ENCODE peak calls at places on chromosomes 7 and 10, in eight cellular contexts. One of them, this sample, is unnamed.

GRCh38 chr7:158000160-158000559 is 587.5 kb downstream of the PTPRN2 start:
- DNase-seq in kidney: no peak
- DNase-seq in GM20000: no peak
- DNase-seq in body of pancreas: no peak
- DNase-seq in mammary epithelial cell: no peak
- DNase-seq in neural crest cell: no peak
- DNase-seq in progenitor cell of endocrine pancreas: no peak
- DNase-seq in tibial nerve: no peak
- DNase-seq in this sample: no peak

GRCh38 chr10:6667679-6668270 is 87.7 kb upstream of the PRKCQ start:
- DNase-seq in progenitor cell of endocrine pancreas: peak
- DNase-seq in mammary epithelial cell: peak
- DNase-seq in neural crest cell: peak
- DNase-seq in kidney: no peak
- DNase-seq in body of pancreas: no peak
- DNase-seq in GM20000: no peak
- DNase-seq in tibial nerve: peak
- DNase-seq in this sample: peak

GRCh38 chr10:33015798-33016547 is 57.9 kb upstream of the ITGB1 start:
- DNase-seq in progenitor cell of endocrine pancreas: no peak
- DNase-seq in tibial nerve: no peak
- DNase-seq in mammary epithelial cell: peak
- DNase-seq in body of pancreas: no peak
- DNase-seq in kidney: no peak
- DNase-seq in GM20000: no peak
- DNase-seq in neural crest cell: no peak
- DNase-seq in this sample: peak

GRCh38 chr10:105706281-105707026 is 1065.4 kb downstream of the SORCS3 start:
- DNase-seq in tibial nerve: no peak
- DNase-seq in neural crest cell: no peak
- DNase-seq in mammary epithelial cell: no peak
- DNase-seq in body of pancreas: no peak
- DNase-seq in progenitor cell of endocrine pancreas: no peak
- DNase-seq in kidney: no peak
- DNase-seq in GM20000: no peak
- DNase-seq in this sample: no peak

GRCh38 chr10:88800152-88801125 is 2.1 kb upstream of the LIPM start:
- DNase-seq in tibial nerve: no peak
- DNase-seq in neural crest cell: no peak
- DNase-seq in mammary epithelial cell: peak
- DNase-seq in progenitor cell of endocrine pancreas: no peak
- DNase-seq in GM20000: no peak
- DNase-seq in kidney: no peak
- DNase-seq in body of pancreas: no peak
- DNase-seq in this sample: no peak

GRCh38 chr7:98933321-98933720 is 55.0 kb downstream of the TRRAP start:
- DNase-seq in neural crest cell: no peak
- DNase-seq in progenitor cell of endocrine pancreas: no peak
- DNase-seq in GM20000: no peak
- DNase-seq in kidney: no peak
- DNase-seq in mammary epithelial cell: no peak
- DNase-seq in tibial nerve: no peak
- DNase-seq in body of pancreas: no peak
- DNase-seq in this sample: no peak

GRCh38 chr10:33214174-33214573 is 120.3 kb downstream of the NRP1 start:
- DNase-seq in kidney: no peak
- DNase-seq in tibial nerve: no peak
- DNase-seq in body of pancreas: no peak
- DNase-seq in mammary epithelial cell: no peak
- DNase-seq in neural crest cell: no peak
- DNase-seq in GM20000: no peak
- DNase-seq in progenitor cell of endocrine pancreas: no peak
- DNase-seq in this sample: no peak

GRCh38 chr7:5621776-5622175 is 159.7 kb downstream of the RNF216 start:
- DNase-seq in mammary epithelial cell: no peak
- DNase-seq in kidney: no peak
- DNase-seq in neural crest cell: no peak
- DNase-seq in tibial nerve: no peak
- DNase-seq in GM20000: no peak
- DNase-seq in progenitor cell of endocrine pancreas: no peak
- DNase-seq in body of pancreas: no peak
- DNase-seq in this sample: no peak

GRCh38 chr10:53886325-53887300 is 914.4 kb downstream of the PCDH15 start:
- DNase-seq in progenitor cell of endocrine pancreas: no peak
- DNase-seq in kidney: no peak
- DNase-seq in tibial nerve: no peak
- DNase-seq in mammary epithelial cell: no peak
- DNase-seq in neural crest cell: no peak
- DNase-seq in GM20000: no peak
- DNase-seq in body of pancreas: no peak
- DNase-seq in this sample: no peak

GRCh38 chr7:13179011-13179574 is 491.7 kb downstream of the ARL4A start:
- DNase-seq in progenitor cell of endocrine pancreas: no peak
- DNase-seq in tibial nerve: no peak
- DNase-seq in GM20000: no peak
- DNase-seq in body of pancreas: no peak
- DNase-seq in mammary epithelial cell: no peak
- DNase-seq in kidney: no peak
- DNase-seq in neural crest cell: no peak
- DNase-seq in this sample: no peak

GRCh38 chr10:31754803-31755624 is 173.6 kb downstream of the ARHGAP12 start:
- DNase-seq in neural crest cell: no peak
- DNase-seq in GM20000: no peak
- DNase-seq in tibial nerve: no peak
- DNase-seq in progenitor cell of endocrine pancreas: no peak
- DNase-seq in kidney: no peak
- DNase-seq in mammary epithelial cell: no peak
- DNase-seq in body of pancreas: peak
- DNase-seq in this sample: peak

GRCh38 chr7:40015790-40016296 is 65.8 kb downstream of the CDK13 start:
- DNase-seq in mammary epithelial cell: peak
- DNase-seq in GM20000: peak
- DNase-seq in progenitor cell of endocrine pancreas: no peak
- DNase-seq in neural crest cell: no peak
- DNase-seq in body of pancreas: peak
- DNase-seq in kidney: no peak
- DNase-seq in tibial nerve: peak
- DNase-seq in this sample: peak

GRCh38 chr7:16801111-16801542 is 3.7 kb downstream of the AGR2 start:
- DNase-seq in mammary epithelial cell: peak
- DNase-seq in kidney: no peak
- DNase-seq in body of pancreas: no peak
- DNase-seq in progenitor cell of endocrine pancreas: no peak
- DNase-seq in neural crest cell: no peak
- DNase-seq in GM20000: peak
- DNase-seq in tibial nerve: no peak
- DNase-seq in this sample: peak
- TF ChIP-seq CTCF in mammary epithelial cell: peak
- TF ChIP-seq CTCF in kidney: peak
- TF ChIP-seq CTCF in body of pancreas: peak
- TF ChIP-seq CTCF in progenitor cell of endocrine pancreas: peak
- TF ChIP-seq CTCF in neural crest cell: peak
- TF ChIP-seq CTCF in GM20000: no peak
- TF ChIP-seq CTCF in tibial nerve: no peak
- TF ChIP-seq CTCF in this sample: peak

GRCh38 chr7:101126651-101127459 is at the start of gene SERPINE1:
- DNase-seq in mammary epithelial cell: peak
- DNase-seq in progenitor cell of endocrine pancreas: no peak
- DNase-seq in body of pancreas: peak
- DNase-seq in tibial nerve: peak
- DNase-seq in kidney: peak
- DNase-seq in GM20000: peak
- DNase-seq in neural crest cell: peak
- DNase-seq in this sample: peak
- TF ChIP-seq CTCF in mammary epithelial cell: no peak
- TF ChIP-seq CTCF in progenitor cell of endocrine pancreas: peak
- TF ChIP-seq CTCF in body of pancreas: no peak
- TF ChIP-seq CTCF in tibial nerve: peak
- TF ChIP-seq CTCF in kidney: no peak
- TF ChIP-seq CTCF in GM20000: no peak
- TF ChIP-seq CTCF in neural crest cell: peak
- TF ChIP-seq CTCF in this sample: no peak

GRCh38 chr10:23291551-23292334 is 52.9 kb downstream of the C10orf67 start:
- DNase-seq in kidney: no peak
- DNase-seq in GM20000: no peak
- DNase-seq in neural crest cell: no peak
- DNase-seq in progenitor cell of endocrine pancreas: no peak
- DNase-seq in body of pancreas: peak
- DNase-seq in mammary epithelial cell: no peak
- DNase-seq in tibial nerve: no peak
- DNase-seq in this sample: no peak

GRCh38 chr10:23293973-23294372 is 50.6 kb downstream of the C10orf67 start:
- DNase-seq in GM20000: no peak
- DNase-seq in body of pancreas: no peak
- DNase-seq in tibial nerve: no peak
- DNase-seq in progenitor cell of endocrine pancreas: no peak
- DNase-seq in neural crest cell: no peak
- DNase-seq in mammary epithelial cell: no peak
- DNase-seq in kidney: no peak
- DNase-seq in this sample: no peak

GRCh38 chr10:23294638-23295247 is 49.9 kb downstream of the C10orf67 start:
- DNase-seq in GM20000: no peak
- DNase-seq in tibial nerve: no peak
- DNase-seq in progenitor cell of endocrine pancreas: no peak
- DNase-seq in neural crest cell: no peak
- DNase-seq in mammary epithelial cell: no peak
- DNase-seq in kidney: no peak
- DNase-seq in body of pancreas: no peak
- DNase-seq in this sample: no peak

DNA sequence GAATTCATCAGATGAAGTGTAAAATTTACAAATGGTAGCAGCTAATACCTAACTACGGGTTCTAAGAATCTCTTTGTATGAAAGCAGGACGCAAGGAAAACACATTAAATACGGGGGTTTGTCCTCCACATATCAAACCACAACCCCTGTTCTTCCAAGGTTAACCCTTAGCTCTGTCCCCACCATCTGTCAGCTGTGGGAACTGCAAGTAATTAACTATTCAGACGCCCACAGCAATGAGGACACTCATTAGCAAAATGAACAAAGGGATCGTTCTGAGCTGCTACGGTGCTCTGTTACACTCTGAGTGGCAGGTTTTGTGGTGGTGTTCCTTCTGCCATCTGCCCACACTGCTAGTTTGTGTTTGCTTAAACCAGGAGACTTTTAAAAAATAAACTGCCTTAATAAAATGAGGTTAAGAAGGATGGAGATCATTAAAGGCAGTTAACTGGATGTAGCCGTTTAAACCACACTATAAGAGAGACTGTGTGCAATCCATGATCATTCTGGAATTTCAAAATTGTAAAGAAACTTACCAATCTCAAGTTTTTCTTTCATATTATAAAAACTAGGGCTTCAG is 51.4 kb downstream of the C10orf67 start:
- DNase-seq in neural crest cell: peak
- DNase-seq in body of pancreas: peak
- DNase-seq in mammary epithelial cell: peak
- DNase-seq in tibial nerve: no peak
- DNase-seq in kidney: no peak
- DNase-seq in progenitor cell of endocrine pancreas: peak
- DNase-seq in GM20000: peak
- DNase-seq in this sample: peak
- TF ChIP-seq CTCF in neural crest cell: peak
- TF ChIP-seq CTCF in body of pancreas: peak
- TF ChIP-seq CTCF in mammary epithelial cell: peak
- TF ChIP-seq CTCF in tibial nerve: peak
- TF ChIP-seq CTCF in kidney: peak
- TF ChIP-seq CTCF in progenitor cell of endocrine pancreas: peak
- TF ChIP-seq CTCF in GM20000: peak
- TF ChIP-seq CTCF in this sample: peak

GRCh38 chr7:140509789-140510188 is 30.5 kb upstream of the MKRN1 start:
- DNase-seq in progenitor cell of endocrine pancreas: no peak
- DNase-seq in body of pancreas: no peak
- DNase-seq in kidney: no peak
- DNase-seq in tibial nerve: no peak
- DNase-seq in GM20000: no peak
- DNase-seq in neural crest cell: no peak
- DNase-seq in mammary epithelial cell: no peak
- DNase-seq in this sample: no peak

GRCh38 chr7:140501941-140502340 is 22.6 kb upstream of the MKRN1 start:
- DNase-seq in mammary epithelial cell: no peak
- DNase-seq in GM20000: no peak
- DNase-seq in progenitor cell of endocrine pancreas: no peak
- DNase-seq in body of pancreas: peak
- DNase-seq in kidney: no peak
- DNase-seq in neural crest cell: no peak
- DNase-seq in tibial nerve: no peak
- DNase-seq in this sample: no peak

GRCh38 chr7:140512317-140513000 is 33.2 kb upstream of the MKRN1 start:
- DNase-seq in tibial nerve: peak
- DNase-seq in progenitor cell of endocrine pancreas: no peak
- DNase-seq in GM20000: no peak
- DNase-seq in neural crest cell: no peak
- DNase-seq in kidney: peak
- DNase-seq in body of pancreas: peak
- DNase-seq in mammary epithelial cell: peak
- DNase-seq in this sample: no peak

GRCh38 chr7:140506788-140507464 is 27.6 kb upstream of the MKRN1 start:
- DNase-seq in neural crest cell: no peak
- DNase-seq in progenitor cell of endocrine pancreas: no peak
- DNase-seq in kidney: no peak
- DNase-seq in body of pancreas: peak
- DNase-seq in tibial nerve: no peak
- DNase-seq in GM20000: no peak
- DNase-seq in mammary epithelial cell: peak
- DNase-seq in this sample: peak
- TF ChIP-seq CTCF in neural crest cell: no peak
- TF ChIP-seq CTCF in progenitor cell of endocrine pancreas: no peak
- TF ChIP-seq CTCF in kidney: no peak
- TF ChIP-seq CTCF in body of pancreas: no peak
- TF ChIP-seq CTCF in tibial nerve: no peak
- TF ChIP-seq CTCF in GM20000: no peak
- TF ChIP-seq CTCF in mammary epithelial cell: no peak
- TF ChIP-seq CTCF in this sample: peak

GRCh38 chr10:119652361-119652760 is 1.2 kb downstream of the BAG3 start:
- DNase-seq in GM20000: peak
- DNase-seq in mammary epithelial cell: peak
- DNase-seq in neural crest cell: no peak
- DNase-seq in tibial nerve: peak
- DNase-seq in kidney: no peak
- DNase-seq in progenitor cell of endocrine pancreas: no peak
- DNase-seq in body of pancreas: no peak
- DNase-seq in this sample: peak
- TF ChIP-seq CTCF in GM20000: no peak
- TF ChIP-seq CTCF in mammary epithelial cell: peak
- TF ChIP-seq CTCF in neural crest cell: peak
- TF ChIP-seq CTCF in tibial nerve: peak
- TF ChIP-seq CTCF in kidney: peak
- TF ChIP-seq CTCF in progenitor cell of endocrine pancreas: peak
- TF ChIP-seq CTCF in body of pancreas: no peak
- TF ChIP-seq CTCF in this sample: peak